ENCODE peak calls at places on chromosomes 2 and 18, in eight cellular contexts. One of them, this sample, is unnamed.

GRCh38 chr2:98822301-98823164 is 91.6 kb upstream of the MGAT4A start:
- DNase-seq in fibroblast of lung: no peak
- DNase-seq in IMR-90: no peak
- DNase-seq in GM12878: no peak
- DNase-seq in neural progenitor cell: peak
- DNase-seq in endothelial cell of umbilical vein: peak
- DNase-seq in neuronal stem cell: peak
- DNase-seq in PC-3: no peak
- DNase-seq in this sample: no peak

GRCh38 chr18:58529714-58530354 is 99.1 kb downstream of the ALPK2 start:
- DNase-seq in fibroblast of lung: peak
- DNase-seq in IMR-90: peak
- DNase-seq in GM12878: no peak
- DNase-seq in neural progenitor cell: peak
- DNase-seq in endothelial cell of umbilical vein: peak
- DNase-seq in neuronal stem cell: peak
- DNase-seq in PC-3: peak
- DNase-seq in this sample: no peak

GRCh38 chr2:7209776-7210555 is 292.8 kb downstream of the RNF144A start:
- DNase-seq in fibroblast of lung: peak
- DNase-seq in IMR-90: peak
- DNase-seq in GM12878: no peak
- DNase-seq in neural progenitor cell: peak
- DNase-seq in endothelial cell of umbilical vein: no peak
- DNase-seq in neuronal stem cell: no peak
- DNase-seq in PC-3: no peak
- DNase-seq in this sample: peak

GRCh38 chr2:233061007-233061590 is 957 bp downstream of the INPP5D start:
- DNase-seq in fibroblast of lung: no peak
- DNase-seq in IMR-90: no peak
- DNase-seq in GM12878: no peak
- DNase-seq in neural progenitor cell: no peak
- DNase-seq in endothelial cell of umbilical vein: peak
- DNase-seq in neuronal stem cell: no peak
- DNase-seq in PC-3: no peak
- DNase-seq in this sample: no peak

GRCh38 chr2:46239847-46240181 is 57.4 kb upstream of the EPAS1 start:
- DNase-seq in fibroblast of lung: no peak
- DNase-seq in IMR-90: no peak
- DNase-seq in GM12878: peak
- DNase-seq in neural progenitor cell: no peak
- DNase-seq in endothelial cell of umbilical vein: no peak
- DNase-seq in neuronal stem cell: no peak
- DNase-seq in PC-3: no peak
- DNase-seq in this sample: no peak

GRCh38 chr2:67156796-67157195 is 240.3 kb upstream of the ETAA1 start:
- DNase-seq in fibroblast of lung: no peak
- DNase-seq in IMR-90: no peak
- DNase-seq in GM12878: no peak
- DNase-seq in neural progenitor cell: no peak
- DNase-seq in endothelial cell of umbilical vein: no peak
- DNase-seq in neuronal stem cell: no peak
- DNase-seq in PC-3: no peak
- DNase-seq in this sample: no peak

GRCh38 chr2:24544456-24545115 is 53.5 kb downstream of the NCOA1 start:
- DNase-seq in fibroblast of lung: no peak
- DNase-seq in IMR-90: no peak
- DNase-seq in GM12878: no peak
- DNase-seq in neural progenitor cell: no peak
- DNase-seq in endothelial cell of umbilical vein: no peak
- DNase-seq in neuronal stem cell: no peak
- DNase-seq in PC-3: no peak
- DNase-seq in this sample: no peak

GRCh38 chr2:62234755-62235655 is 39.1 kb downstream of the B3GNT2 start:
- DNase-seq in fibroblast of lung: no peak
- DNase-seq in IMR-90: no peak
- DNase-seq in GM12878: no peak
- DNase-seq in neural progenitor cell: no peak
- DNase-seq in endothelial cell of umbilical vein: no peak
- DNase-seq in neuronal stem cell: no peak
- DNase-seq in PC-3: no peak
- DNase-seq in this sample: no peak

GRCh38 chr2:158772306-158773078 is 22.6 kb upstream of the DAPL1 start:
- DNase-seq in fibroblast of lung: no peak
- DNase-seq in IMR-90: no peak
- DNase-seq in GM12878: no peak
- DNase-seq in neural progenitor cell: no peak
- DNase-seq in endothelial cell of umbilical vein: no peak
- DNase-seq in neuronal stem cell: no peak
- DNase-seq in PC-3: no peak
- DNase-seq in this sample: no peak

GRCh38 chr2:5913729-5914390 is 221.7 kb downstream of the SOX11 start:
- DNase-seq in fibroblast of lung: no peak
- DNase-seq in IMR-90: no peak
- DNase-seq in GM12878: no peak
- DNase-seq in neural progenitor cell: no peak
- DNase-seq in endothelial cell of umbilical vein: no peak
- DNase-seq in neuronal stem cell: no peak
- DNase-seq in PC-3: no peak
- DNase-seq in this sample: no peak

GRCh38 chr2:96404446-96405373 is 69.1 kb downstream of the NCAPH start:
- DNase-seq in fibroblast of lung: no peak
- DNase-seq in IMR-90: no peak
- DNase-seq in GM12878: no peak
- DNase-seq in neural progenitor cell: no peak
- DNase-seq in endothelial cell of umbilical vein: no peak
- DNase-seq in neuronal stem cell: no peak
- DNase-seq in PC-3: peak
- DNase-seq in this sample: no peak

GRCh38 chr18:74596959-74597661 is 560 bp upstream of the ZNF407 start:
- DNase-seq in fibroblast of lung: peak
- DNase-seq in IMR-90: peak
- DNase-seq in GM12878: no peak
- DNase-seq in neural progenitor cell: peak
- DNase-seq in endothelial cell of umbilical vein: peak
- DNase-seq in neuronal stem cell: no peak
- DNase-seq in PC-3: no peak
- DNase-seq in this sample: peak

GRCh38 chr2:33605059-33605458 is 6.0 kb upstream of the FAM98A start:
- DNase-seq in fibroblast of lung: no peak
- DNase-seq in IMR-90: no peak
- DNase-seq in GM12878: no peak
- DNase-seq in neural progenitor cell: no peak
- DNase-seq in endothelial cell of umbilical vein: no peak
- DNase-seq in neuronal stem cell: no peak
- DNase-seq in PC-3: no peak
- DNase-seq in this sample: no peak

GRCh38 chr18:62460851-62461300 is 61.9 kb upstream of the ZCCHC2 start:
- DNase-seq in fibroblast of lung: peak
- DNase-seq in IMR-90: no peak
- DNase-seq in GM12878: no peak
- DNase-seq in neural progenitor cell: no peak
- DNase-seq in endothelial cell of umbilical vein: no peak
- DNase-seq in neuronal stem cell: no peak
- DNase-seq in PC-3: peak
- DNase-seq in this sample: peak

GRCh38 chr2:181586569-181587076 is 70.3 kb downstream of the CERKL start:
- DNase-seq in fibroblast of lung: peak
- DNase-seq in IMR-90: no peak
- DNase-seq in GM12878: peak
- DNase-seq in neural progenitor cell: peak
- DNase-seq in endothelial cell of umbilical vein: no peak
- DNase-seq in neuronal stem cell: no peak
- DNase-seq in PC-3: no peak
- DNase-seq in this sample: peak

GRCh38 chr2:179860255-179861026 is 971 bp downstream of the ZNF385B start:
- DNase-seq in fibroblast of lung: no peak
- DNase-seq in IMR-90: no peak
- DNase-seq in GM12878: no peak
- DNase-seq in neural progenitor cell: peak
- DNase-seq in endothelial cell of umbilical vein: no peak
- DNase-seq in neuronal stem cell: no peak
- DNase-seq in PC-3: no peak
- DNase-seq in this sample: no peak

GRCh38 chr2:196376984-196377877 is 205.9 kb upstream of the STK17B start:
- DNase-seq in fibroblast of lung: peak
- DNase-seq in IMR-90: peak
- DNase-seq in GM12878: peak
- DNase-seq in neural progenitor cell: no peak
- DNase-seq in endothelial cell of umbilical vein: no peak
- DNase-seq in neuronal stem cell: no peak
- DNase-seq in PC-3: no peak
- DNase-seq in this sample: peak

DNA sequence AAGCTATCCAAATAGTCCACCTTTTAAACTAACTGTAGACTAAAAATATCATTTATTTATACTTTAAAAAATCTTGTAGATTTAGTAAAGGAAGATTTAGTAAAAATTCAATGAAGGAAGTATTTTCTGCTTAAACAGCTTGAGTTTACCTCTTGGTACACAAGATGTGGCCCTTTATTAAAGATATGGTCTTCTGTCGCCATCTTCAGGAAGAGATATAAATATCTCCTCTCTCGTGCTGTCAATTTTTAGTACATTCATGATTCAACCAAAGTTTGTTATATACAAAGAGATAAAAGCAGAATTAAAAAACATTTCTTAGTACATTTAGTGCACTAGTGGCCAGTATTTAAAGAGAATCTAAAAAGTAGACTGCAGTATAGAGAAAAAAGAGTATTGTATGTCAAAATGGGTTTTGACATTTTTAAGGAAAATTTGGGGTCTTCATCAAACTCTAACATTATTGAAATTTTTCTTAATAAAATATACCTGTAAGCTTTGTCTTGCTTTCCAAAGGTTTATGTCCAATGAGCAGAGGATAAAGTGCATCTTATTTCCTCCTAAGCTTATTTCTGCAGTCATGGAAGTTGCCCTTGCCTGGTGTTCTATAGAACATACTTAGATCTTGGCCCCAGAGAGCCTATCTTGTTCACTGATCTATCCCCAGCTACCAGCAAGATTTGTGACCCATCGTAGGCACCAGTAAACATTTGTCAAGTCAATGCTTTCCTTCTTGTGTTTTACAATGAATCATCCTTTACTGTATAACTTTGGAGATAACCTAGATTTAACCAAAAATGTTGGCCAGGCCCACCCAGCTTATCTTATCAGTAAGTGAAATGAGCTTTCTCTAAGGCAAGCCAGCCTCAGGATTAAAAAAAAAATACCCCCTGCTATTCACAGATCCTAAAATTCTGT is 18.5 kb upstream of the EML6 start:
- DNase-seq in fibroblast of lung: peak
- DNase-seq in IMR-90: peak
- DNase-seq in GM12878: no peak
- DNase-seq in neural progenitor cell: peak
- DNase-seq in endothelial cell of umbilical vein: peak
- DNase-seq in neuronal stem cell: no peak
- DNase-seq in PC-3: peak
- DNase-seq in this sample: peak
- H2AFZ ChIP-seq in fibroblast of lung: no peak
- H2AFZ ChIP-seq in IMR-90: no peak
- H2AFZ ChIP-seq in GM12878: no peak
- H2AFZ ChIP-seq in neural progenitor cell: peak
- H2AFZ ChIP-seq in endothelial cell of umbilical vein: no peak
- H2AFZ ChIP-seq in neuronal stem cell: no peak
- H2AFZ ChIP-seq in PC-3: no peak
- H2AFZ ChIP-seq in this sample: no peak

DNA sequence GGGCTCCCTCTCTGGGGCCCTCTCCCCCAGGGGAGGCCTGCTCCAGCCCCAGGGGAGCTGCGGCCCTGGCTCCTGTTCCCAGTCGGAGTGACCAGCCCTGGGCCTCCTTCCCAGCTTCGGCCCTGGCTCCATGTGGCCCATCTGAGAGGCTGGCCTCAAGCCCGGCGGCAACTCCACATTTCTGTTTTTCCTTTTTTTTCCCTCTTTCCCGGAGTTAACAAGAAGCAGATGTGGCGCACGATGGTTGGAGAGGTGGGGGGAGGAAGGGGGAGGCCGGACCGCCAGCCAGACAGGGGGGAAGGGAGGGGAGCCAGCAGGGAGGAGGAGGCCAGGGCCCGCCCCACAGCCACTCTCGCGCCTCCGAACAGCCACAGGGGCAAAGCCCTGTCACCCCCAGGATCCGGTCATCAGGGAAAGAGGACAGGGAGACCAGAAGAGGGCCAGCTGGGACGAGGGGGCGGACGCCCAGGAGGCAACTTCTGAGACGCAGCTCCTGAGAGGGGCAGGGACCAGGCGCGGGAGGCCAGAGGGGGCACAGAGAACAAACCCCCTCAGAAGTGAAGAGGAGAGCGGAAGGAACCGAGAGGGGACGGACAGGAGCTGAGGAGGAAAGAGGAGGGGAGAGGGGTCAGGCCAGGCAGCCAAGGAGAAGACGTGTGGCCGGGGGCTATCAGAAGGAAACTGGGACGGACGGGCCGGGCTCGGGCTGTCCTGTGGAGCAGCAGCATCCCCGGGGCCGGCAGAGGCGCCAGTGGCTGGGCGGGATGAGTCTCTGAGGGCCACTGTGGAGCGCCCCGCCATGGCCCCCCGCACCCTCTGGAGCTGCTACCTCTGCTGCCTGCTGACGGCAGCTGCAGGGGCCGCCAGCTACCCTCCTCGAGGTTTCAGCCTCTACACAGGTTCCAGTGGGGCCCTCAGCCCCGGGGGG is at the start of gene EMILIN1:
- DNase-seq in fibroblast of lung: peak
- DNase-seq in IMR-90: peak
- DNase-seq in GM12878: no peak
- DNase-seq in neural progenitor cell: peak
- DNase-seq in endothelial cell of umbilical vein: peak
- DNase-seq in neuronal stem cell: no peak
- DNase-seq in PC-3: no peak
- DNase-seq in this sample: peak
- H2AFZ ChIP-seq in fibroblast of lung: peak
- H2AFZ ChIP-seq in IMR-90: peak
- H2AFZ ChIP-seq in GM12878: peak
- H2AFZ ChIP-seq in neural progenitor cell: peak
- H2AFZ ChIP-seq in endothelial cell of umbilical vein: peak
- H2AFZ ChIP-seq in neuronal stem cell: peak
- H2AFZ ChIP-seq in PC-3: no peak
- H2AFZ ChIP-seq in this sample: peak

DNA sequence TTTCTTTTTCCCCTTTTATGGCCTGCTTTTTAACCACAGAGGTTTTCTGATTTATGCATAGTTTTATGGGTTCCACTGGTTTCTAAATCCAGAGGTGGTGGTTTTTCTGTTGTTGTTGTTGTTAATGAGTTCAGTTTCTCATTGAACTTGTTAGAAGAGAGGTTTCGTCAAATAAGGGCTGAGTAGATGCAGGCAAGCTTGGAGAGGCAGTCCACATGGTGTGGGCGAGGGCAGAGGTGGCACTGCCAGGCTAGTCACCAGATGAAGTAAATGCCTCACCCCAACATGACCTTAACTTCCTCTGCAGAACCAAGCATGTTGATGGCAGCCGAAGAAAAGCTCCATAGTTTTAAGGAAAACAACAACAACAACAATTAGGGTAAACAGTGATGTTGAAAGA is 72.6 kb downstream of the RIF1 start:
- DNase-seq in fibroblast of lung: no peak
- DNase-seq in IMR-90: no peak
- DNase-seq in GM12878: no peak
- DNase-seq in neural progenitor cell: no peak
- DNase-seq in endothelial cell of umbilical vein: no peak
- DNase-seq in neuronal stem cell: no peak
- DNase-seq in PC-3: no peak
- DNase-seq in this sample: no peak
- H2AFZ ChIP-seq in fibroblast of lung: no peak
- H2AFZ ChIP-seq in IMR-90: no peak
- H2AFZ ChIP-seq in GM12878: no peak
- H2AFZ ChIP-seq in neural progenitor cell: no peak
- H2AFZ ChIP-seq in endothelial cell of umbilical vein: no peak
- H2AFZ ChIP-seq in neuronal stem cell: no peak
- H2AFZ ChIP-seq in PC-3: no peak
- H2AFZ ChIP-seq in this sample: no peak

GRCh38 chr2:101341421-101341820 is 32.9 kb upstream of the RNF149 start:
- DNase-seq in fibroblast of lung: no peak
- DNase-seq in IMR-90: no peak
- DNase-seq in GM12878: no peak
- DNase-seq in neural progenitor cell: no peak
- DNase-seq in endothelial cell of umbilical vein: no peak
- DNase-seq in neuronal stem cell: no peak
- DNase-seq in PC-3: no peak
- DNase-seq in this sample: no peak
- H2AFZ ChIP-seq in fibroblast of lung: no peak
- H2AFZ ChIP-seq in IMR-90: peak
- H2AFZ ChIP-seq in GM12878: no peak
- H2AFZ ChIP-seq in neural progenitor cell: no peak
- H2AFZ ChIP-seq in endothelial cell of umbilical vein: peak
- H2AFZ ChIP-seq in neuronal stem cell: no peak
- H2AFZ ChIP-seq in PC-3: peak
- H2AFZ ChIP-seq in this sample: no peak